ENCODE peak calls at places on chromosomes 7 and 10, in seven cellular contexts. J is mucosa of descending colon; C is pancreas; N is cerebellar cortex; O is HFFc6; R is stimulated activated CD4-positive, alpha-beta T cell treated with anti-CD3 and anti-CD28 coated beads, Interleukin-2, amount 100 ng/mL, for 48 hours; S is activated naive CD8-positive, alpha-beta T cell treated with anti-CD3 and anti-CD28 coated beads, Interleukin-2, amount 50 U/mL, for 24 hours. K is an unnamed sample.

GRCh38 chr10:121956111-121957061 is 18.6 kb downstream of the NSMCE4A start:
- DNase-seq in J (no peak), C (no peak), N (no peak), O (peak), R (no peak), S (no peak), K (peak)

GRCh38 chr10:116124777-116125176 is 148.2 kb downstream of the GFRA1 start:
- DNase-seq in J (no peak), C (no peak), N (no peak), O (no peak), R (no peak), S (no peak), K (no peak)

GRCh38 chr10:58239561-58240169 is 28.0 kb downstream of the IPMK start:
- DNase-seq in J (no peak), C (no peak), N (no peak), O (peak), R (no peak), S (no peak), K (peak)

GRCh38 chr7:123649956-123650355 is 5.7 kb upstream of the LMOD2 start:
- DNase-seq in J (no peak), C (no peak), N (no peak), O (no peak), R (no peak), S (no peak), K (peak)

GRCh38 chr7:98997836-98998235 is 119.5 kb downstream of the TRRAP start:
- DNase-seq in J (no peak), C (no peak), N (no peak), O (no peak), R (no peak), S (no peak), K (no peak)

GRCh38 chr10:16271571-16271970 is 165.2 kb upstream of the PTER start:
- DNase-seq in J (no peak), C (no peak), N (peak), O (no peak), R (no peak), S (no peak), K (no peak)

GRCh38 chr7:135658564-135658963 is 3.8 kb upstream of the STMP1 start:
- DNase-seq in J (no peak), C (no peak), N (no peak), O (no peak), R (no peak), S (no peak), K (no peak)

GRCh38 chr10:120368927-120369326 is 88.1 kb upstream of the PLPP4 start:
- DNase-seq in J (no peak), C (no peak), N (no peak), O (no peak), R (no peak), S (no peak), K (no peak)

GRCh38 chr7:41316410-41316809 is 386.5 kb downstream of the INHBA start:
- DNase-seq in J (peak), C (no peak), N (no peak), O (no peak), R (no peak), S (no peak), K (no peak)

GRCh38 chr7:29548823-29549222 is 14.8 kb upstream of the PRR15 start:
- DNase-seq in J (no peak), C (no peak), N (no peak), O (no peak), R (no peak), S (no peak), K (no peak)

GRCh38 chr10:93954726-93955363 is 38.9 kb upstream of the PLCE1 start:
- DNase-seq in J (no peak), C (no peak), N (no peak), O (peak), R (no peak), S (no peak), K (peak)

GRCh38 chr7:51310131-51310583 is 6.5 kb downstream of the COBL start:
- DNase-seq in J (no peak), C (no peak), N (peak), O (no peak), R (no peak), S (no peak), K (no peak)

GRCh38 chr7:126881315-126881714 is 371.4 kb downstream of the GRM8 start:
- DNase-seq in J (no peak), C (no peak), N (no peak), O (no peak), R (no peak), S (no peak), K (no peak)

GRCh38 chr7:22357311-22358175 is 589 bp upstream of the RAPGEF5 start:
- DNase-seq in J (peak), C (no peak), N (no peak), O (no peak), R (no peak), S (no peak), K (no peak)

GRCh38 chr7:50379539-50379938 is 70.6 kb downstream of the FIGNL1 start:
- DNase-seq in J (no peak), C (no peak), N (no peak), O (no peak), R (no peak), S (no peak), K (no peak)

GRCh38 chr7:123289200-123289599 is 89.4 kb upstream of the SLC13A1 start:
- DNase-seq in J (no peak), C (no peak), N (no peak), O (no peak), R (no peak), S (no peak), K (no peak)

GRCh38 chr7:127911968-127912511 is 119.2 kb downstream of the LRRC4 start:
- DNase-seq in J (no peak), C (no peak), N (no peak), O (no peak), R (no peak), S (no peak), K (no peak)

GRCh38 chr7:106180721-106181120 is 68.6 kb upstream of the SYPL1 start:
- DNase-seq in J (no peak), C (no peak), N (no peak), O (no peak), R (no peak), S (no peak), K (no peak)

GRCh38 chr7:137633133-137633532 is 213.6 kb downstream of the DGKI start:
- DNase-seq in J (no peak), C (no peak), N (peak), O (no peak), R (no peak), S (no peak), K (no peak)

GRCh38 chr10:108688314-108688713 is 1235.0 kb downstream of the XPNPEP1 start:
- DNase-seq in J (no peak), C (no peak), N (no peak), O (no peak), R (no peak), S (no peak), K (no peak)

GRCh38 chr7:69213882-69214281 is 384.4 kb upstream of the AUTS2 start:
- DNase-seq in J (no peak), C (no peak), N (no peak), O (no peak), R (no peak), S (no peak), K (no peak)

GRCh38 chr10:86200269-86200668 is 166.3 kb downstream of the GRID1 start:
- DNase-seq in J (no peak), C (no peak), N (no peak), O (no peak), R (no peak), S (no peak), K (no peak)

GRCh38 chr7:106367018-106367420 is 82.2 kb upstream of the NAMPT start:
- DNase-seq in J (peak), C (no peak), N (peak), O (peak), R (no peak), S (no peak), K (no peak)

GRCh38 chr10:122796796-122797195 is 48.9 kb downstream of the CUZD1 start:
- DNase-seq in J (no peak), C (no peak), N (no peak), O (no peak), R (no peak), S (no peak), K (no peak)

GRCh38 chr10:83432296-83433045 is 706.8 kb upstream of the GHITM start:
- DNase-seq in J (no peak), C (no peak), N (no peak), O (no peak), R (no peak), S (no peak), K (no peak)

GRCh38 chr7:42945821-42946615 is 13.8 kb downstream of the MRPL32 start:
- DNase-seq in J (no peak), C (no peak), N (no peak), O (no peak), R (no peak), S (no peak), K (no peak)

GRCh38 chr7:17774248-17774647 is 166.0 kb downstream of the SNX13 start:
- DNase-seq in J (no peak), C (no peak), N (no peak), O (peak), R (no peak), S (no peak), K (peak)

GRCh38 chr7:149414745-149415390 is 46.0 kb downstream of the ZNF777 start:
- DNase-seq in J (peak), C (no peak), N (peak), O (no peak), R (peak), S (peak), K (peak)

GRCh38 chr7:66921396-66921917 is 432 bp downstream of the TMEM248 start:
- DNase-seq in J (peak), C (peak), N (peak), O (peak), R (peak), S (peak), K (peak)

GRCh38 chr10:109183366-109183765 is 739.9 kb downstream of the XPNPEP1 start:
- DNase-seq in J (no peak), C (no peak), N (no peak), O (peak), R (no peak), S (no peak), K (peak)

GRCh38 chr10:106780593-106781088 is 383.9 kb downstream of the SORCS1 start:
- DNase-seq in J (no peak), C (no peak), N (no peak), O (no peak), R (no peak), S (no peak), K (no peak)

GRCh38 chr7:17408245-17408903 is 109.9 kb downstream of the AHR start:
- DNase-seq in J (no peak), C (no peak), N (no peak), O (peak), R (no peak), S (no peak), K (peak)